ENCODE peak calls at places on chromosomes 6 and 20, in five cellular contexts. One of them, this sample, is unnamed.

GRCh38 chr6:145763742-145764141 is 28.4 kb upstream of the EPM2A start:
- DNase-seq in BJ: no peak
- DNase-seq in dorsolateral prefrontal cortex: no peak
- DNase-seq in body of pancreas: no peak
- DNase-seq in HCT116: no peak
- DNase-seq in this sample: no peak

GRCh38 chr6:166815629-166816028 is 140.7 kb downstream of the RNASET2 start:
- DNase-seq in HCT116: no peak
- DNase-seq in dorsolateral prefrontal cortex: no peak
- DNase-seq in BJ: no peak
- DNase-seq in body of pancreas: no peak
- DNase-seq in this sample: no peak

GRCh38 chr20:48338717-48339116 is 489.1 kb downstream of the PREX1 start:
- DNase-seq in BJ: no peak
- DNase-seq in body of pancreas: no peak
- DNase-seq in dorsolateral prefrontal cortex: no peak
- DNase-seq in HCT116: no peak
- DNase-seq in this sample: no peak

GRCh38 chr20:61299613-61300012 is 47.6 kb downstream of the CDH4 start:
- DNase-seq in dorsolateral prefrontal cortex: no peak
- DNase-seq in HCT116: no peak
- DNase-seq in body of pancreas: no peak
- DNase-seq in BJ: no peak
- DNase-seq in this sample: no peak

GRCh38 chr20:15862178-15862577 is 711.1 kb downstream of the KIF16B start:
- DNase-seq in body of pancreas: no peak
- DNase-seq in dorsolateral prefrontal cortex: no peak
- DNase-seq in HCT116: no peak
- DNase-seq in BJ: no peak
- DNase-seq in this sample: no peak

GRCh38 chr6:166361080-166361429 is 18.7 kb upstream of the SFT2D1 start:
- DNase-seq in body of pancreas: peak; percentile 37
- DNase-seq in BJ: no peak
- DNase-seq in HCT116: no peak
- DNase-seq in dorsolateral prefrontal cortex: no peak
- DNase-seq in this sample: no peak

GRCh38 chr6:146889303-146889702 is 290.5 kb downstream of the ADGB start:
- DNase-seq in dorsolateral prefrontal cortex: no peak
- DNase-seq in BJ: no peak
- DNase-seq in body of pancreas: no peak
- DNase-seq in HCT116: no peak
- DNase-seq in this sample: no peak

GRCh38 chr20:34069341-34070078 is 42.5 kb downstream of the EIF2S2 start:
- DNase-seq in dorsolateral prefrontal cortex: peak; percentile 68
- DNase-seq in HCT116: peak; percentile 68
- DNase-seq in body of pancreas: peak; percentile 77
- DNase-seq in BJ: no peak
- DNase-seq in this sample: peak; percentile 39

GRCh38 chr20:14710941-14711340 is 373.5 kb upstream of the FLRT3 start:
- DNase-seq in BJ: no peak
- DNase-seq in body of pancreas: no peak
- DNase-seq in HCT116: no peak
- DNase-seq in dorsolateral prefrontal cortex: no peak
- DNase-seq in this sample: no peak

GRCh38 chr20:50054626-50055511 is 58.1 kb downstream of the UBE2V1 start:
- DNase-seq in BJ: no peak
- DNase-seq in body of pancreas: no peak
- DNase-seq in dorsolateral prefrontal cortex: peak; percentile 84
- DNase-seq in HCT116: no peak
- DNase-seq in this sample: no peak

GRCh38 chr6:82877213-82878195 is 188.1 kb downstream of the UBE3D start:
- DNase-seq in body of pancreas: no peak
- DNase-seq in HCT116: peak; percentile 54
- DNase-seq in dorsolateral prefrontal cortex: no peak
- DNase-seq in BJ: no peak
- DNase-seq in this sample: no peak

GRCh38 chr20:58045156-58045555 is 183.3 kb downstream of the ANKRD60 start:
- DNase-seq in HCT116: no peak
- DNase-seq in dorsolateral prefrontal cortex: no peak
- DNase-seq in BJ: no peak
- DNase-seq in body of pancreas: no peak
- DNase-seq in this sample: no peak

GRCh38 chr20:57584768-57585461 is 24.0 kb downstream of the PCK1 start:
- DNase-seq in HCT116: no peak
- DNase-seq in body of pancreas: no peak
- DNase-seq in dorsolateral prefrontal cortex: no peak
- DNase-seq in BJ: no peak
- DNase-seq in this sample: no peak

GRCh38 chr6:30931959-30932645 is at the start of gene SFTA2:
- DNase-seq in dorsolateral prefrontal cortex: no peak
- DNase-seq in HCT116: no peak
- DNase-seq in BJ: no peak
- DNase-seq in body of pancreas: no peak
- DNase-seq in this sample: no peak

GRCh38 chr6:85464722-85465150 is 14.9 kb downstream of the NT5E start:
- DNase-seq in HCT116: peak; percentile 97
- DNase-seq in dorsolateral prefrontal cortex: no peak
- DNase-seq in body of pancreas: no peak
- DNase-seq in BJ: peak; percentile 68
- DNase-seq in this sample: no peak

GRCh38 chr6:116019428-116019827 is 41.3 kb downstream of the FRK start:
- DNase-seq in body of pancreas: no peak
- DNase-seq in HCT116: no peak
- DNase-seq in BJ: no peak
- DNase-seq in dorsolateral prefrontal cortex: no peak
- DNase-seq in this sample: no peak

GRCh38 chr6:91242614-91242949 is 655.7 kb upstream of the MAP3K7 start:
- DNase-seq in BJ: no peak
- DNase-seq in body of pancreas: no peak
- DNase-seq in HCT116: no peak
- DNase-seq in dorsolateral prefrontal cortex: no peak
- DNase-seq in this sample: no peak

GRCh38 chr6:130760006-130760405 is 67.2 kb upstream of the SMLR1 start:
- DNase-seq in dorsolateral prefrontal cortex: no peak
- DNase-seq in BJ: no peak
- DNase-seq in body of pancreas: no peak
- DNase-seq in HCT116: peak; percentile 44
- DNase-seq in this sample: no peak

GRCh38 chr6:69936674-69937363 is 70.5 kb downstream of the COL19A1 start:
- DNase-seq in dorsolateral prefrontal cortex: no peak
- DNase-seq in BJ: no peak
- DNase-seq in HCT116: no peak
- DNase-seq in body of pancreas: peak; percentile 16
- DNase-seq in this sample: no peak

GRCh38 chr6:111711476-111711875 is 105.8 kb upstream of the TRAF3IP2 start:
- DNase-seq in BJ: no peak
- DNase-seq in dorsolateral prefrontal cortex: peak; percentile 51
- DNase-seq in HCT116: no peak
- DNase-seq in body of pancreas: peak; percentile 32
- DNase-seq in this sample: no peak

GRCh38 chr6:159086033-159086618 is 41.3 kb upstream of the TAGAP start:
- DNase-seq in dorsolateral prefrontal cortex: no peak
- DNase-seq in body of pancreas: no peak
- DNase-seq in HCT116: no peak
- DNase-seq in BJ: no peak
- DNase-seq in this sample: no peak

GRCh38 chr6:29702519-29703103 is 20.6 kb upstream of the HLA-F start:
- DNase-seq in BJ: no peak
- DNase-seq in body of pancreas: peak; percentile 53
- DNase-seq in HCT116: peak; percentile 36
- DNase-seq in dorsolateral prefrontal cortex: no peak
- DNase-seq in this sample: peak; percentile 73

GRCh38 chr6:29709178-29709576 is 14.1 kb upstream of the HLA-F start:
- DNase-seq in HCT116: no peak
- DNase-seq in dorsolateral prefrontal cortex: no peak
- DNase-seq in BJ: no peak
- DNase-seq in body of pancreas: no peak
- DNase-seq in this sample: no peak

GRCh38 chr6:29708432-29709177 is 14.6 kb upstream of the HLA-F start:
- DNase-seq in BJ: no peak
- DNase-seq in HCT116: no peak
- DNase-seq in dorsolateral prefrontal cortex: no peak
- DNase-seq in body of pancreas: peak; percentile 44
- DNase-seq in this sample: no peak

GRCh38 chr6:29710281-29710941 is 12.8 kb upstream of the HLA-F start:
- DNase-seq in BJ: no peak
- DNase-seq in body of pancreas: no peak
- DNase-seq in HCT116: no peak
- DNase-seq in dorsolateral prefrontal cortex: no peak
- DNase-seq in this sample: no peak

GRCh38 chr6:29705389-29706231 is 17.6 kb upstream of the HLA-F start:
- DNase-seq in dorsolateral prefrontal cortex: no peak
- DNase-seq in body of pancreas: peak; percentile 43
- DNase-seq in HCT116: peak; percentile 48
- DNase-seq in BJ: no peak
- DNase-seq in this sample: no peak
- TF ChIP-seq CTCF in dorsolateral prefrontal cortex: peak; percentile 72
- TF ChIP-seq CTCF in body of pancreas: peak; percentile 53
- TF ChIP-seq CTCF in HCT116: peak; percentile 71
- TF ChIP-seq CTCF in BJ: peak; percentile 63
- TF ChIP-seq CTCF in this sample: peak; percentile 67

GRCh38 chr6:162177733-162178132 is 549.8 kb downstream of the PRKN start:
- DNase-seq in BJ: no peak
- DNase-seq in HCT116: no peak
- DNase-seq in body of pancreas: peak; percentile 43
- DNase-seq in dorsolateral prefrontal cortex: peak; percentile 57
- DNase-seq in this sample: no peak
- TF ChIP-seq CTCF in BJ: no peak
- TF ChIP-seq CTCF in HCT116: no peak
- TF ChIP-seq CTCF in body of pancreas: peak; percentile 47
- TF ChIP-seq CTCF in dorsolateral prefrontal cortex: peak; percentile 40
- TF ChIP-seq CTCF in this sample: no peak

DNA sequence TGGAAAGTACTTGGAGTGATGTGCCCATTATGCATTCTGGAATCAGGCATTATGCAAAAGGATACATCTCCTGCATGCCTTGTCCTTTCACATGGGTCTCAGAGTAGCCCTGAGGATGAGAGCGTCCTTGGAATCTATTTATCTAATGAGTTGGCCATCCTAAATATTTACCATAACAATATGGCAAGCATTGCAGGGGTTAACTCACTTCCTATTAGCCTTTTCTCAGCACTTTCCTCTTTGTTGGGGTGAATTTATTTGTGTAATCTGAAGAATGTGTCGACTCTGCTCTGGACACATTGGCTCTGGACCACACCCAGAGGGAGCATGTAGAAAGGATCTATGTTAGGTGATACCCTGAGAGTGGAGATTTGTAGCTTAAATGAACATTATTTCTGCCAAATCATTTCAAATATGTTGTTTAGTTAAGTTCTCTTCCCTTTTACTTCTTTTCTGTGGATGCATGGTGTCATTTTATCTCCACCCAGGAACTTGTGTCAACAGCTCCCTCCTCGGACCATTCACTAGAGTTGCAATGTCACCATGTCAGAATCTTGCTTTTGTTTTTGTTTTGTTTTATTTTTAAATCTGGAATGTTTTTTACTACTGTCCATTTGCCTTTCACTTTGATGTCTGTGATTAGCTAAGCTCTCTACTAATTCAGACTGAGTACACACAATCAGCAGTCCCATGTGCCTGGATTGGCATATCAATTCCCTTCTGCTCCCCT is 757.0 kb upstream of the MMS22L start:
- DNase-seq in BJ: no peak
- DNase-seq in HCT116: no peak
- DNase-seq in dorsolateral prefrontal cortex: no peak
- DNase-seq in body of pancreas: no peak
- DNase-seq in this sample: no peak
- TF ChIP-seq CTCF in BJ: no peak
- TF ChIP-seq CTCF in HCT116: peak; percentile 45
- TF ChIP-seq CTCF in dorsolateral prefrontal cortex: peak; percentile 27
- TF ChIP-seq CTCF in body of pancreas: no peak
- TF ChIP-seq CTCF in this sample: no peak

GRCh38 chr6:55886185-55886836 is 10.9 kb upstream of the BMP5 start:
- DNase-seq in HCT116: peak; percentile 3
- DNase-seq in body of pancreas: no peak
- DNase-seq in BJ: no peak
- DNase-seq in dorsolateral prefrontal cortex: no peak
- DNase-seq in this sample: no peak
- TF ChIP-seq CTCF in HCT116: peak; percentile 44
- TF ChIP-seq CTCF in body of pancreas: peak; percentile 46
- TF ChIP-seq CTCF in BJ: peak; percentile 33
- TF ChIP-seq CTCF in dorsolateral prefrontal cortex: peak; percentile 40
- TF ChIP-seq CTCF in this sample: no peak

GRCh38 chr6:110488606-110489005 is 12.2 kb upstream of the SLC22A16 start:
- DNase-seq in HCT116: no peak
- DNase-seq in body of pancreas: no peak
- DNase-seq in BJ: no peak
- DNase-seq in dorsolateral prefrontal cortex: no peak
- DNase-seq in this sample: no peak
- TF ChIP-seq CTCF in HCT116: no peak
- TF ChIP-seq CTCF in body of pancreas: no peak
- TF ChIP-seq CTCF in BJ: no peak
- TF ChIP-seq CTCF in dorsolateral prefrontal cortex: no peak
- TF ChIP-seq CTCF in this sample: no peak

DNA sequence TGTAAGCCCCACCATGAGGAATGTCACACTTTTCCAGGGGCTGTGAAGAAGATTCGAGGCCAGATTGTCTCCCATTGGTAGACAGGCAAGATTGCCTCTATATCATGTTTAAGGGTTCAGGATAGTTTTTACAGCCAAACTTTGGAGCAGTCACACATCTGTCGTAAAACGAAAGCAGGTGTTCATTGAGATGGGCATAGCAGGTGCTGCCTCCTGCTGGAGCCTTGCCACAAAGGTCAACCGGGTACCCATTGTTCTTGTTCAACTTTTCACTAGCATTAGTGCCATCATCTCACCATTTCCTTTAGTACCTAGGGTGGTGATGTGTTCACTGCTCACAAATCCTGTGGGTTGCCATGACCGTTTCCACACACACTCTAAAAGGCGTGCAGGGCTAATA is 198.3 kb downstream of the HTR1B start:
- DNase-seq in body of pancreas: no peak
- DNase-seq in dorsolateral prefrontal cortex: no peak
- DNase-seq in HCT116: no peak
- DNase-seq in BJ: no peak
- DNase-seq in this sample: no peak
- TF ChIP-seq CTCF in body of pancreas: no peak
- TF ChIP-seq CTCF in dorsolateral prefrontal cortex: no peak
- TF ChIP-seq CTCF in HCT116: peak; percentile 25
- TF ChIP-seq CTCF in BJ: no peak
- TF ChIP-seq CTCF in this sample: no peak

DNA sequence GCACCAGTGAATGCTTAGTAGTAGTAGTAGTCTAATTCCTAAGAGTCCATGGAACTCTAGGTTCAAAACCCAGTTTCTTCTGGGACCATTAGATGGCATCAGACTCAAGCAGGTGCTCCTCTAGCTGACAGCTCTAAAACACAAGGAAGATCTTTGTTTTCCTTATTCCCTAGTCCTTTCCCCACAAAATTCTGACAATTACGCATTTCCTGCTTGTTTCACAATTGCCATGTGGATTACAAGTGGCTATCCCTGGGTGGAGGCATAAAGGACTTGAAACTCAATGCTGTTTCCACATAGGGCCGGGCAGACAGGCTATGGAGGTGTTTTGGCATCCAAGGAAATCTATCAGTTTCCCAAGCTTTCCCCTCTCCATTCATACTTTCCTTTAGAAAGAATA is 9.2 kb upstream of the HLA-DOB start:
- DNase-seq in body of pancreas: peak; percentile 34
- DNase-seq in dorsolateral prefrontal cortex: no peak
- DNase-seq in BJ: peak; percentile 35
- DNase-seq in HCT116: no peak
- DNase-seq in this sample: no peak
- TF ChIP-seq CTCF in body of pancreas: peak; percentile 60
- TF ChIP-seq CTCF in dorsolateral prefrontal cortex: peak; percentile 47
- TF ChIP-seq CTCF in BJ: peak; percentile 48
- TF ChIP-seq CTCF in HCT116: peak; percentile 44
- TF ChIP-seq CTCF in this sample: no peak